ENCODE peak calls at places on chromosomes 2 and 18, in eight cellular contexts. One of them, this sample, is unnamed.

GRCh38 chr2:29920130-29920577 is 1.2 kb downstream of the ALK start:
- DNase-seq in G401: no peak
- DNase-seq in A172: no peak
- DNase-seq in AG20443: peak
- DNase-seq in stimulated activated CD8-positive, alpha-beta memory T cell treated with anti-CD3 and anti-CD28 coated beads, Interleukin-15, amount 100 ng/mL, for 24 hours: no peak
- DNase-seq in left cardiac atrium: peak
- DNase-seq in GM23248: peak
- DNase-seq in HS-5: no peak
- DNase-seq in this sample: peak

GRCh38 chr18:5298156-5298852 is 2.8 kb upstream of the ZBTB14 start:
- DNase-seq in G401: no peak
- DNase-seq in A172: no peak
- DNase-seq in AG20443: no peak
- DNase-seq in stimulated activated CD8-positive, alpha-beta memory T cell treated with anti-CD3 and anti-CD28 coated beads, Interleukin-15, amount 100 ng/mL, for 24 hours: no peak
- DNase-seq in left cardiac atrium: no peak
- DNase-seq in GM23248: no peak
- DNase-seq in HS-5: no peak
- DNase-seq in this sample: no peak

GRCh38 chr18:62404881-62405280 is 79.8 kb downstream of the TNFRSF11A start:
- DNase-seq in G401: no peak
- DNase-seq in A172: no peak
- DNase-seq in AG20443: no peak
- DNase-seq in stimulated activated CD8-positive, alpha-beta memory T cell treated with anti-CD3 and anti-CD28 coated beads, Interleukin-15, amount 100 ng/mL, for 24 hours: no peak
- DNase-seq in left cardiac atrium: no peak
- DNase-seq in GM23248: no peak
- DNase-seq in HS-5: no peak
- DNase-seq in this sample: no peak

GRCh38 chr2:146572598-146572997 is 1272.2 kb upstream of the ACVR2A start:
- DNase-seq in G401: no peak
- DNase-seq in A172: peak
- DNase-seq in AG20443: no peak
- DNase-seq in stimulated activated CD8-positive, alpha-beta memory T cell treated with anti-CD3 and anti-CD28 coated beads, Interleukin-15, amount 100 ng/mL, for 24 hours: no peak
- DNase-seq in left cardiac atrium: no peak
- DNase-seq in GM23248: peak
- DNase-seq in HS-5: no peak
- DNase-seq in this sample: peak

GRCh38 chr2:210399440-210400041 is 77.0 kb downstream of the LANCL1 start:
- DNase-seq in G401: peak
- DNase-seq in A172: peak
- DNase-seq in AG20443: no peak
- DNase-seq in stimulated activated CD8-positive, alpha-beta memory T cell treated with anti-CD3 and anti-CD28 coated beads, Interleukin-15, amount 100 ng/mL, for 24 hours: no peak
- DNase-seq in left cardiac atrium: no peak
- DNase-seq in GM23248: peak
- DNase-seq in HS-5: no peak
- DNase-seq in this sample: peak

GRCh38 chr2:201860541-201861154 is 54.3 kb downstream of the CDK15 start:
- DNase-seq in G401: peak
- DNase-seq in A172: peak
- DNase-seq in AG20443: peak
- DNase-seq in stimulated activated CD8-positive, alpha-beta memory T cell treated with anti-CD3 and anti-CD28 coated beads, Interleukin-15, amount 100 ng/mL, for 24 hours: no peak
- DNase-seq in left cardiac atrium: no peak
- DNase-seq in GM23248: peak
- DNase-seq in HS-5: no peak
- DNase-seq in this sample: peak

GRCh38 chr2:75065402-75066008 is 107.1 kb downstream of the POLE4 start:
- DNase-seq in G401: no peak
- DNase-seq in A172: peak
- DNase-seq in AG20443: no peak
- DNase-seq in stimulated activated CD8-positive, alpha-beta memory T cell treated with anti-CD3 and anti-CD28 coated beads, Interleukin-15, amount 100 ng/mL, for 24 hours: no peak
- DNase-seq in left cardiac atrium: no peak
- DNase-seq in GM23248: peak
- DNase-seq in HS-5: no peak
- DNase-seq in this sample: peak

GRCh38 chr2:238136820-238137537 is 1.5 kb upstream of the KLHL30 start:
- DNase-seq in G401: no peak
- DNase-seq in A172: no peak
- DNase-seq in AG20443: peak
- DNase-seq in stimulated activated CD8-positive, alpha-beta memory T cell treated with anti-CD3 and anti-CD28 coated beads, Interleukin-15, amount 100 ng/mL, for 24 hours: no peak
- DNase-seq in left cardiac atrium: peak
- DNase-seq in GM23248: peak
- DNase-seq in HS-5: no peak
- DNase-seq in this sample: peak

GRCh38 chr2:189570565-189570964 is 10.0 kb downstream of the SLC40A1 start:
- DNase-seq in G401: no peak
- DNase-seq in A172: peak
- DNase-seq in AG20443: peak
- DNase-seq in stimulated activated CD8-positive, alpha-beta memory T cell treated with anti-CD3 and anti-CD28 coated beads, Interleukin-15, amount 100 ng/mL, for 24 hours: no peak
- DNase-seq in left cardiac atrium: no peak
- DNase-seq in GM23248: peak
- DNase-seq in HS-5: peak
- DNase-seq in this sample: peak

GRCh38 chr2:216066255-216066654 is 15.4 kb downstream of the PECR start:
- DNase-seq in G401: no peak
- DNase-seq in A172: peak
- DNase-seq in AG20443: peak
- DNase-seq in stimulated activated CD8-positive, alpha-beta memory T cell treated with anti-CD3 and anti-CD28 coated beads, Interleukin-15, amount 100 ng/mL, for 24 hours: no peak
- DNase-seq in left cardiac atrium: no peak
- DNase-seq in GM23248: peak
- DNase-seq in HS-5: peak
- DNase-seq in this sample: peak

GRCh38 chr2:104845552-104845931 is 8.4 kb upstream of the POU3F3 start:
- DNase-seq in G401: no peak
- DNase-seq in A172: no peak
- DNase-seq in AG20443: no peak
- DNase-seq in stimulated activated CD8-positive, alpha-beta memory T cell treated with anti-CD3 and anti-CD28 coated beads, Interleukin-15, amount 100 ng/mL, for 24 hours: no peak
- DNase-seq in left cardiac atrium: no peak
- DNase-seq in GM23248: no peak
- DNase-seq in HS-5: no peak
- DNase-seq in this sample: no peak

GRCh38 chr2:1543776-1544477 is 130.7 kb downstream of the TPO start:
- DNase-seq in G401: no peak
- DNase-seq in A172: no peak
- DNase-seq in AG20443: no peak
- DNase-seq in stimulated activated CD8-positive, alpha-beta memory T cell treated with anti-CD3 and anti-CD28 coated beads, Interleukin-15, amount 100 ng/mL, for 24 hours: no peak
- DNase-seq in left cardiac atrium: no peak
- DNase-seq in GM23248: no peak
- DNase-seq in HS-5: no peak
- DNase-seq in this sample: no peak

GRCh38 chr2:170310876-170311502 is 133.0 kb downstream of the MYO3B start:
- DNase-seq in G401: no peak
- DNase-seq in A172: no peak
- DNase-seq in AG20443: no peak
- DNase-seq in stimulated activated CD8-positive, alpha-beta memory T cell treated with anti-CD3 and anti-CD28 coated beads, Interleukin-15, amount 100 ng/mL, for 24 hours: no peak
- DNase-seq in left cardiac atrium: no peak
- DNase-seq in GM23248: no peak
- DNase-seq in HS-5: no peak
- DNase-seq in this sample: peak

GRCh38 chr18:45012286-45012685 is 331.6 kb downstream of the SETBP1 start:
- DNase-seq in G401: no peak
- DNase-seq in A172: no peak
- DNase-seq in AG20443: no peak
- DNase-seq in stimulated activated CD8-positive, alpha-beta memory T cell treated with anti-CD3 and anti-CD28 coated beads, Interleukin-15, amount 100 ng/mL, for 24 hours: no peak
- DNase-seq in left cardiac atrium: no peak
- DNase-seq in GM23248: peak
- DNase-seq in HS-5: no peak
- DNase-seq in this sample: peak

GRCh38 chr18:11323359-11323819 is 174.0 kb upstream of the PIEZO2 start:
- DNase-seq in G401: no peak
- DNase-seq in A172: peak
- DNase-seq in AG20443: peak
- DNase-seq in stimulated activated CD8-positive, alpha-beta memory T cell treated with anti-CD3 and anti-CD28 coated beads, Interleukin-15, amount 100 ng/mL, for 24 hours: no peak
- DNase-seq in left cardiac atrium: no peak
- DNase-seq in GM23248: peak
- DNase-seq in HS-5: no peak
- DNase-seq in this sample: peak

GRCh38 chr2:200300650-200301314 is 5.7 kb upstream of the SPATS2L start:
- DNase-seq in G401: no peak
- DNase-seq in A172: peak
- DNase-seq in AG20443: no peak
- DNase-seq in stimulated activated CD8-positive, alpha-beta memory T cell treated with anti-CD3 and anti-CD28 coated beads, Interleukin-15, amount 100 ng/mL, for 24 hours: no peak
- DNase-seq in left cardiac atrium: peak
- DNase-seq in GM23248: peak
- DNase-seq in HS-5: no peak
- DNase-seq in this sample: peak

GRCh38 chr2:168050377-168050776 is 197.0 kb downstream of the STK39 start:
- DNase-seq in G401: no peak
- DNase-seq in A172: no peak
- DNase-seq in AG20443: no peak
- DNase-seq in stimulated activated CD8-positive, alpha-beta memory T cell treated with anti-CD3 and anti-CD28 coated beads, Interleukin-15, amount 100 ng/mL, for 24 hours: no peak
- DNase-seq in left cardiac atrium: no peak
- DNase-seq in GM23248: no peak
- DNase-seq in HS-5: no peak
- DNase-seq in this sample: no peak

GRCh38 chr2:172736419-172737174 is 952 bp downstream of the RAPGEF4 start:
- DNase-seq in G401: peak
- DNase-seq in A172: no peak
- DNase-seq in AG20443: no peak
- DNase-seq in stimulated activated CD8-positive, alpha-beta memory T cell treated with anti-CD3 and anti-CD28 coated beads, Interleukin-15, amount 100 ng/mL, for 24 hours: no peak
- DNase-seq in left cardiac atrium: no peak
- DNase-seq in GM23248: no peak
- DNase-seq in HS-5: no peak
- DNase-seq in this sample: no peak

GRCh38 chr2:38665854-38666577 is at the start of gene GALM:
- DNase-seq in G401: peak
- DNase-seq in A172: peak
- DNase-seq in AG20443: peak
- DNase-seq in stimulated activated CD8-positive, alpha-beta memory T cell treated with anti-CD3 and anti-CD28 coated beads, Interleukin-15, amount 100 ng/mL, for 24 hours: no peak
- DNase-seq in left cardiac atrium: peak
- DNase-seq in GM23248: peak
- DNase-seq in HS-5: peak
- DNase-seq in this sample: peak

GRCh38 chr2:238938460-238939055 is 90.7 kb downstream of the TWIST2 start:
- DNase-seq in G401: no peak
- DNase-seq in A172: peak
- DNase-seq in AG20443: peak
- DNase-seq in stimulated activated CD8-positive, alpha-beta memory T cell treated with anti-CD3 and anti-CD28 coated beads, Interleukin-15, amount 100 ng/mL, for 24 hours: no peak
- DNase-seq in left cardiac atrium: peak
- DNase-seq in GM23248: peak
- DNase-seq in HS-5: peak
- DNase-seq in this sample: no peak

GRCh38 chr2:15956751-15957736 is 16.7 kb downstream of the MYCN start:
- DNase-seq in G401: no peak
- DNase-seq in A172: no peak
- DNase-seq in AG20443: no peak
- DNase-seq in stimulated activated CD8-positive, alpha-beta memory T cell treated with anti-CD3 and anti-CD28 coated beads, Interleukin-15, amount 100 ng/mL, for 24 hours: no peak
- DNase-seq in left cardiac atrium: no peak
- DNase-seq in GM23248: no peak
- DNase-seq in HS-5: no peak
- DNase-seq in this sample: no peak

GRCh38 chr2:233059797-233060499 is at the start of gene INPP5D:
- DNase-seq in G401: no peak
- DNase-seq in A172: no peak
- DNase-seq in AG20443: no peak
- DNase-seq in stimulated activated CD8-positive, alpha-beta memory T cell treated with anti-CD3 and anti-CD28 coated beads, Interleukin-15, amount 100 ng/mL, for 24 hours: no peak
- DNase-seq in left cardiac atrium: peak
- DNase-seq in GM23248: no peak
- DNase-seq in HS-5: no peak
- DNase-seq in this sample: no peak

GRCh38 chr2:240136671-240137292 is 677 bp upstream of the COPS9 start:
- DNase-seq in G401: no peak
- DNase-seq in A172: no peak
- DNase-seq in AG20443: no peak
- DNase-seq in stimulated activated CD8-positive, alpha-beta memory T cell treated with anti-CD3 and anti-CD28 coated beads, Interleukin-15, amount 100 ng/mL, for 24 hours: no peak
- DNase-seq in left cardiac atrium: no peak
- DNase-seq in GM23248: no peak
- DNase-seq in HS-5: no peak
- DNase-seq in this sample: no peak

This sample was measured in LHCN-M2.